ENCODE peak calls at places on chromosomes 7 and 10, in ten cellular contexts. B, R, W, G, H, T, S, C, J and F are unnamed samples.
A peak's percentile ranks its signal among the peaks of the same experiment; 100 is the strongest.

GRCh38 chr7:150931199-150931869 is 46.8 kb downstream of the KCNH2 start:
- DNase-seq in H (no peak), J (no peak), R (no peak), B (no peak), G (no peak), W (no peak), S (no peak), T (no peak), C (no peak), F (no peak)

GRCh38 chr10:35532141-35532540 is 73.0 kb upstream of the GJD4 start:
- DNase-seq in W (no peak), H (no peak), C (no peak), G (no peak), S (no peak), J (no peak), B (no peak), R (no peak), T (no peak), F (no peak)

GRCh38 chr10:120978589-120979252 is 127.6 kb downstream of the WDR11 start:
- DNase-seq in W (no peak), J (no peak), S (no peak), B (peak; percentile 2), R (peak; percentile 70), C (no peak), T (no peak), H (no peak), G (no peak), F (no peak)

GRCh38 chr10:91146146-91146545 is 74.3 kb upstream of the PCGF5 start:
- DNase-seq in R (no peak), G (no peak), W (no peak), C (no peak), B (no peak), T (no peak), J (no peak), S (no peak), H (no peak), F (no peak)

GRCh38 chr10:111739160-111739712 is 444.3 kb downstream of the GPAM start:
- DNase-seq in G (no peak), S (no peak), C (no peak), B (no peak), R (no peak), T (no peak), W (no peak), H (no peak), J (no peak), F (no peak)

GRCh38 chr7:151233804-151234203 is 1.5 kb downstream of the CHPF2 start:
- DNase-seq in B (no peak), T (peak; percentile 33), H (no peak), S (no peak), R (no peak), J (peak; percentile 61), G (no peak), C (no peak), W (no peak), F (no peak)

GRCh38 chr7:84372155-84372621 is 177.6 kb upstream of the SEMA3A start:
- DNase-seq in B (peak; percentile 98), S (no peak), C (no peak), W (no peak), H (no peak), J (no peak), R (no peak), G (no peak), T (no peak), F (no peak)

GRCh38 chr10:13960603-13961002 is 370.1 kb downstream of the FRMD4A start:
- DNase-seq in W (peak; percentile 23), T (no peak), H (no peak), B (no peak), S (no peak), G (no peak), J (no peak), R (no peak), C (no peak), F (no peak)

GRCh38 chr7:130142654-130143333 is 62.4 kb downstream of the TMEM209 start:
- DNase-seq in T (no peak), G (no peak), W (no peak), R (no peak), J (no peak), B (no peak), S (no peak), C (no peak), H (no peak), F (no peak)

GRCh38 chr7:47318395-47319182 is 263.3 kb downstream of the TNS3 start:
- DNase-seq in C (no peak), R (no peak), T (no peak), W (no peak), H (peak; percentile 9), S (no peak), G (no peak), J (no peak), B (no peak), F (peak; percentile 24)

GRCh38 chr7:77425151-77426051 is 9.3 kb upstream of the GSAP start:
- DNase-seq in T (no peak), G (peak; percentile 53), S (no peak), C (no peak), R (no peak), J (no peak), B (peak; percentile 91), W (no peak), H (no peak), F (no peak)

GRCh38 chr7:71272509-71273214 is 140.7 kb downstream of the GALNT17 start:
- DNase-seq in T (no peak), G (no peak), S (no peak), J (no peak), C (no peak), H (no peak), B (no peak), W (no peak), R (peak; percentile 55), F (no peak)

GRCh38 chr7:155259791-155260497 is 37.7 kb upstream of the INSIG1 start:
- DNase-seq in J (no peak), B (no peak), H (no peak), T (no peak), S (no peak), R (no peak), C (no peak), W (no peak), G (no peak), F (no peak)

GRCh38 chr7:95865716-95866371 is 93.5 kb downstream of the DYNC1I1 start:
- DNase-seq in C (no peak), H (no peak), S (no peak), J (no peak), G (peak; percentile 50), B (peak; percentile 8), T (no peak), W (no peak), R (no peak), F (no peak)

GRCh38 chr10:128274938-128275337 is 148.7 kb upstream of the MKI67 start:
- DNase-seq in B (no peak), G (no peak), R (no peak), C (peak; percentile 46), H (no peak), S (no peak), W (no peak), T (no peak), J (no peak), F (no peak)

GRCh38 chr10:132696728-132697567 is 89.0 kb downstream of the NKX6-2 start:
- DNase-seq in W (no peak), T (no peak), S (no peak), B (no peak), C (no peak), R (no peak), J (peak; percentile 62), H (no peak), G (no peak), F (no peak)

GRCh38 chr10:24518411-24518810 is 205.3 kb downstream of the ARHGAP21 start:
- DNase-seq in C (no peak), S (no peak), W (no peak), H (no peak), J (no peak), R (no peak), T (no peak), B (no peak), G (no peak), F (no peak)

GRCh38 chr7:141014523-141015395 is at the start of gene MRPS33:
- DNase-seq in T (peak; percentile 95), R (peak; percentile 95), J (peak; percentile 98), C (peak; percentile 97), W (peak; percentile 99), B (peak; percentile 94), H (peak; percentile 89), S (peak; percentile 97), G (peak; percentile 97), F (peak; percentile 97)
- TF ChIP-seq POLR2A in T (peak; percentile 76), R (peak; percentile 10), J (peak; percentile 64), C (peak; percentile 89), W (no peak), B (peak; percentile 78), H (peak; percentile 99), S (peak; percentile 81), G (peak; percentile 80), F (no peak)

GRCh38 chr10:101938316-101939272 is 95.0 kb upstream of the KCNIP2 start:
- DNase-seq in S (no peak), R (peak; percentile 14), H (no peak), C (peak; percentile 10), J (no peak), T (peak; percentile 39), G (peak; percentile 31), B (peak; percentile 93), W (peak; percentile 19), F (no peak)
- H3K27ac ChIP-seq in S (no peak overlapping the region), R (peak overlapping the region; percentile 58), H (peak overlapping the region; percentile 18), C (no peak overlapping the region), J (peak overlapping the region; percentile 73), T (peak overlapping the region; percentile 28), G (peak overlapping the region; percentile 84), B (peak overlapping the region; percentile 93), W (peak overlapping the region; percentile 30), F (peak overlapping the region; percentile 50)

GRCh38 chr7:69597278-69598076 is 798 bp upstream of the AUTS2 start:
- DNase-seq in G (peak; percentile 30), H (no peak), B (no peak), W (peak; percentile 56), R (peak; percentile 57), T (peak; percentile 68), S (peak; percentile 45), J (peak; percentile 79), C (peak; percentile 13), F (peak; percentile 93)
- TF ChIP-seq POLR2A in G (peak; percentile 13), H (no peak), B (no peak), W (no peak), R (no peak), T (no peak), S (no peak), J (no peak), C (no peak), F (no peak)

GRCh38 chr7:135168001-135168400 is 2.5 kb downstream of the CYREN start:
- DNase-seq in G (no peak), J (no peak), T (no peak), R (no peak), C (peak; percentile 48), B (no peak), H (no peak), W (no peak), S (peak; percentile 77), F (no peak)

GRCh38 chr7:135169936-135170222 is 628 bp downstream of the CYREN start:
- DNase-seq in W (no peak), G (no peak), B (no peak), S (no peak), T (no peak), R (no peak), J (no peak), H (no peak), C (no peak), F (no peak)

GRCh38 chr7:135167360-135167759 is 3.1 kb downstream of the CYREN start:
- DNase-seq in T (no peak), B (no peak), C (no peak), H (no peak), G (no peak), J (no peak), W (no peak), S (no peak), R (no peak), F (no peak)

GRCh38 chr7:135169141-135169935 is 1.2 kb downstream of the CYREN start:
- DNase-seq in T (no peak), W (no peak), C (no peak), B (peak; percentile 59), G (peak; percentile 76), R (no peak), J (no peak), H (no peak), S (peak; percentile 69), F (no peak)

GRCh38 chr7:135168489-135169140 is 1.9 kb downstream of the CYREN start:
- DNase-seq in S (no peak), H (no peak), G (no peak), J (no peak), W (no peak), R (no peak), B (no peak), C (no peak), T (no peak), F (no peak)
- H3K27ac ChIP-seq in S (peak overlapping the region; percentile 89), H (peak overlapping the region; percentile 96), G (peak overlapping the region; percentile 96), J (peak overlapping the region; percentile 97), W (peak overlapping the region; percentile 93), R (peak overlapping the region; percentile 91), B (no peak overlapping the region), C (peak overlapping the region; percentile 95), T (no peak overlapping the region), F (peak overlapping the region; percentile 94)